ENCODE peak calls at places on chromosomes 7 and 10, in seven cellular contexts. F is activated CD8-positive, alpha-beta memory T cell treated with anti-CD3 and anti-CD28 coated beads for 24 hours; K is CMK; U is left kidney; D is C1 segment of cervical spinal cord; B is stimulated activated CD4-positive, alpha-beta T cell treated with anti-CD3 and anti-CD28 coated beads, Interleukin-4, amount 100 ng/mL, for 4 hours; V is uterus. N is an unnamed sample.

GRCh38 chr10:87775766-87776165 is 42.3 kb downstream of the ATAD1 start:
- DNase-seq in F (no peak), K (no peak), U (no peak), D (no peak), B (no peak), V (no peak), N (no peak)

GRCh38 chr7:127822822-127823508 is 171.0 kb downstream of the SND1 start:
- DNase-seq in F (no peak), K (no peak), U (peak; percentile 38), D (no peak), B (no peak), V (no peak), N (peak; percentile 64)

GRCh38 chr10:58662314-58662713 is 149.6 kb downstream of the BICC1 start:
- DNase-seq in F (no peak), K (no peak), U (no peak), D (no peak), B (no peak), V (no peak), N (no peak)

GRCh38 chr10:56728349-56728748 is 367.3 kb upstream of the ZWINT start:
- DNase-seq in F (no peak), K (no peak), U (no peak), D (no peak), B (no peak), V (no peak), N (no peak)

GRCh38 chr7:142478479-142479220 is 220.8 kb upstream of the PRSS58 start:
- DNase-seq in F (no peak), K (no peak), U (peak; percentile 83), D (peak; percentile 18), B (peak; percentile 13), V (no peak), N (peak; percentile 54)

GRCh38 chr7:157851501-157852067 is 514.8 kb downstream of the DNAJB6 start:
- DNase-seq in F (peak; percentile 83), K (peak; percentile 41), U (peak; percentile 74), D (peak; percentile 18), B (peak; percentile 82), V (no peak), N (peak; percentile 85)

GRCh38 chr10:35554036-35554435 is 51.1 kb upstream of the GJD4 start:
- DNase-seq in F (no peak), K (no peak), U (no peak), D (no peak), B (no peak), V (no peak), N (no peak)

GRCh38 chr7:117458977-117459583 is 20.7 kb upstream of the CFTR start:
- DNase-seq in F (no peak), K (no peak), U (peak; percentile 63), D (no peak), B (no peak), V (no peak), N (peak; percentile 56)